ENCODE peak calls at places on chromosomes 7 and 10, in five cellular contexts. One of them, this sample, is unnamed.

GRCh38 chr7:149202831-149203231 is 7.5 kb downstream of the ZNF282 start:
- DNase-seq in AG04450: no peak
- DNase-seq in GM12865: no peak
- DNase-seq in lower lobe of right lung: no peak
- DNase-seq in tibial artery: no peak
- DNase-seq in this sample: no peak

GRCh38 chr10:86536294-86536861 is 14.8 kb upstream of the WAPL start:
- DNase-seq in tibial artery: no peak
- DNase-seq in lower lobe of right lung: no peak
- DNase-seq in AG04450: no peak
- DNase-seq in GM12865: peak; percentile 19
- DNase-seq in this sample: no peak

GRCh38 chr10:33116293-33116697 is 158.3 kb upstream of the ITGB1 start:
- DNase-seq in tibial artery: peak; percentile 38
- DNase-seq in AG04450: no peak
- DNase-seq in GM12865: peak; percentile 43
- DNase-seq in lower lobe of right lung: no peak
- DNase-seq in this sample: no peak

GRCh38 chr7:26117142-26117807 is 34.7 kb upstream of the NFE2L3 start:
- DNase-seq in GM12865: peak; percentile 55
- DNase-seq in tibial artery: no peak
- DNase-seq in lower lobe of right lung: no peak
- DNase-seq in AG04450: no peak
- DNase-seq in this sample: no peak

GRCh38 chr7:11830582-11831382 is 1.2 kb downstream of the THSD7A start:
- DNase-seq in GM12865: no peak
- DNase-seq in lower lobe of right lung: no peak
- DNase-seq in tibial artery: no peak
- DNase-seq in AG04450: no peak
- DNase-seq in this sample: no peak

GRCh38 chr7:106281127-106281526 is 3.7 kb downstream of the NAMPT start:
- DNase-seq in tibial artery: no peak
- DNase-seq in GM12865: no peak
- DNase-seq in lower lobe of right lung: no peak
- DNase-seq in AG04450: no peak
- DNase-seq in this sample: no peak

GRCh38 chr7:74371381-74372059 is 82.2 kb upstream of the GTF2IRD1 start:
- DNase-seq in AG04450: no peak
- DNase-seq in GM12865: peak; percentile 50
- DNase-seq in tibial artery: no peak
- DNase-seq in lower lobe of right lung: no peak
- DNase-seq in this sample: no peak

GRCh38 chr10:6473901-6474370 is 106.1 kb downstream of the PRKCQ start:
- DNase-seq in AG04450: no peak
- DNase-seq in tibial artery: no peak
- DNase-seq in lower lobe of right lung: no peak
- DNase-seq in GM12865: peak; percentile 48
- DNase-seq in this sample: peak; percentile 47

GRCh38 chr10:117597216-117597615 is 54.7 kb downstream of the EMX2 start:
- DNase-seq in tibial artery: no peak
- DNase-seq in AG04450: no peak
- DNase-seq in GM12865: no peak
- DNase-seq in lower lobe of right lung: no peak
- DNase-seq in this sample: no peak

GRCh38 chr7:4174884-4175283 is 507.2 kb upstream of the FOXK1 start:
- DNase-seq in lower lobe of right lung: no peak
- DNase-seq in tibial artery: no peak
- DNase-seq in AG04450: no peak
- DNase-seq in GM12865: no peak
- DNase-seq in this sample: no peak

GRCh38 chr7:64528770-64529169 is 34.1 kb downstream of the ZNF680 start:
- DNase-seq in GM12865: no peak
- DNase-seq in tibial artery: no peak
- DNase-seq in AG04450: no peak
- DNase-seq in lower lobe of right lung: no peak
- DNase-seq in this sample: no peak

GRCh38 chr10:58839771-58840170 is 327.1 kb downstream of the BICC1 start:
- DNase-seq in lower lobe of right lung: no peak
- DNase-seq in tibial artery: no peak
- DNase-seq in AG04450: no peak
- DNase-seq in GM12865: no peak
- DNase-seq in this sample: no peak

GRCh38 chr10:97673736-97674525 is 13.1 kb downstream of the AVPI1 start:
- DNase-seq in lower lobe of right lung: no peak
- DNase-seq in GM12865: no peak
- DNase-seq in tibial artery: no peak
- DNase-seq in AG04450: no peak
- DNase-seq in this sample: peak; percentile 65

GRCh38 chr10:101301111-101301731 is 52.7 kb upstream of the BTRC start:
- DNase-seq in tibial artery: no peak
- DNase-seq in lower lobe of right lung: no peak
- DNase-seq in GM12865: peak; percentile 53
- DNase-seq in AG04450: peak; percentile 13
- DNase-seq in this sample: no peak
- TF ChIP-seq CTCF in tibial artery: no peak
- TF ChIP-seq CTCF in lower lobe of right lung: peak; percentile 19
- TF ChIP-seq CTCF in GM12865: peak; percentile 51
- TF ChIP-seq CTCF in AG04450: peak; percentile 60
- TF ChIP-seq CTCF in this sample: peak; percentile 28

GRCh38 chr7:112505495-112505894 is 24.7 kb downstream of the LSMEM1 start:
- DNase-seq in AG04450: no peak
- DNase-seq in lower lobe of right lung: no peak
- DNase-seq in tibial artery: no peak
- DNase-seq in GM12865: no peak
- DNase-seq in this sample: no peak
- TF ChIP-seq CTCF in AG04450: no peak
- TF ChIP-seq CTCF in lower lobe of right lung: no peak
- TF ChIP-seq CTCF in tibial artery: no peak
- TF ChIP-seq CTCF in GM12865: no peak
- TF ChIP-seq CTCF in this sample: no peak

DNA sequence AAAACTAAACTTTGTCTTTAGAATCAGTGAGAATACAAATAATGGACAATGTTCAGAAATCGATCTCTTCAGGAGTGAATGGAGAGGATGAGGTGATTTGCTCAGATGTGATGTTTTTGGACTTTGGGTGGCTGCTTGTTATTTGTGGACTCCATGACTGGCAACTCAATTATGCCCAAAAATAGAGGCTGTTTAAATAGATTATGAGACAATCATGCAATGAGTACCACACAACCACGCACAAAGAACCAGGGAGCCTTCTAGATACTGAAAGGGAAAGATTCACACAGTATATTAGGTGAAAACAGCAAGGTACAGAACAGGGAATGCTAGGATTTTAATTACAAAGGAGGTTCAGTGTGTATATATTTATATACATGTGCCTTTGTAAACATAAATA is 141.3 kb upstream of the ANK3 start:
- DNase-seq in tibial artery: no peak
- DNase-seq in lower lobe of right lung: no peak
- DNase-seq in AG04450: no peak
- DNase-seq in GM12865: no peak
- DNase-seq in this sample: no peak
- TF ChIP-seq CTCF in tibial artery: no peak
- TF ChIP-seq CTCF in lower lobe of right lung: no peak
- TF ChIP-seq CTCF in AG04450: no peak
- TF ChIP-seq CTCF in GM12865: no peak
- TF ChIP-seq CTCF in this sample: no peak

DNA sequence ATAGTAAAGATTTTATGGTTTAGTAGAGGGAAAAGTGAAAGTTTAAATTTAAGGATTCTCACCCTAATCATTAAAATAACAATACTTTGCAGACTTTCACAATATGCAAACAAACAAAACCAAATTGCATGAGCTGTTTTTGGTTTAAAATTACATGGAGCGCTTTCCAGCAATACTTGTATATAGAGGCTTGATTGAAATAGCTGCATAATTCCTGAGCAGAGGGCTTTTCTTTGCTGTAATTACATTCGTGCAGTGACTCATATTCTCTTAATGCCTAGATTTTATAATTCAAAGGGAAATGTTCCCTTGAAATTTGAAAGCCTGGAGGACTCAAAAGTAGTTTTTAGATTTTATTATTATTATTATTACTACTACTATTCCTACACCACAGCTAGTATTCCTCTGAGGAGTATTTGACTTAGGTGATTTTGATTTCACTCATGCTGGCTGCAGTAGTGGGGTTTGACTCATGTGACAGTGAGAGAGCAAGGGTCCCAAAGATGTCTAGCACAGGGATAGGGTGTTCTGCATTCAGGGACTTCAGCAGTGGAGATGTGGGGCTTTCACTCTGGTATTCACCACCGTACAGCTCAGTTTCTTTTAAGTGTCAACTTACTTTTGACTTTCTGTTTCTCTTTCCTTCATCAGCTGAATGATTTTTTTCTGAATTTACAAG is 138.1 kb downstream of the ADAM22 start:
- DNase-seq in AG04450: no peak
- DNase-seq in GM12865: peak; percentile 57
- DNase-seq in tibial artery: no peak
- DNase-seq in lower lobe of right lung: no peak
- DNase-seq in this sample: no peak
- TF ChIP-seq CTCF in AG04450: no peak
- TF ChIP-seq CTCF in GM12865: no peak
- TF ChIP-seq CTCF in tibial artery: no peak
- TF ChIP-seq CTCF in lower lobe of right lung: no peak
- TF ChIP-seq CTCF in this sample: no peak

DNA sequence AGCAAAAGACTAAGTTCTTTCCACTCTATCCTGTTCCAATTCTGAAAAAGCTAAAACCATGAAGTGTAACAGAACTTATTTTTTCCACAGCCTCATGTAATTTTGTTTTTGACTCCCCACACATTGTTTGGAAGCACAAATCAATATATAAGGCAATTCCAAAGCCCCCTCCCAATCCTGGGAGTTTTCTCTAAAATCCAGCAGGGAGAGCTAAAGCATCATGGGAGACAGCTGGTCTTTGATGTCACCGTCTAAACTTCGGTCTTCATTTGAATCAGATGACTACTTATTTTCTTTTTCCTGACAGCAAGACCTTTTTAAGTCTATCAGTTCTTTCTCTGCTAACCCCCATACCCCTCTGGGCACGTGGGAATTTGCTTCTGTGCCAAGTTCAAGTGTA is 33.3 kb upstream of the PON1 start:
- DNase-seq in AG04450: no peak
- DNase-seq in lower lobe of right lung: no peak
- DNase-seq in GM12865: no peak
- DNase-seq in tibial artery: no peak
- DNase-seq in this sample: no peak
- TF ChIP-seq CTCF in AG04450: peak; percentile 22
- TF ChIP-seq CTCF in lower lobe of right lung: peak; percentile 13
- TF ChIP-seq CTCF in GM12865: no peak
- TF ChIP-seq CTCF in tibial artery: no peak
- TF ChIP-seq CTCF in this sample: no peak

DNA sequence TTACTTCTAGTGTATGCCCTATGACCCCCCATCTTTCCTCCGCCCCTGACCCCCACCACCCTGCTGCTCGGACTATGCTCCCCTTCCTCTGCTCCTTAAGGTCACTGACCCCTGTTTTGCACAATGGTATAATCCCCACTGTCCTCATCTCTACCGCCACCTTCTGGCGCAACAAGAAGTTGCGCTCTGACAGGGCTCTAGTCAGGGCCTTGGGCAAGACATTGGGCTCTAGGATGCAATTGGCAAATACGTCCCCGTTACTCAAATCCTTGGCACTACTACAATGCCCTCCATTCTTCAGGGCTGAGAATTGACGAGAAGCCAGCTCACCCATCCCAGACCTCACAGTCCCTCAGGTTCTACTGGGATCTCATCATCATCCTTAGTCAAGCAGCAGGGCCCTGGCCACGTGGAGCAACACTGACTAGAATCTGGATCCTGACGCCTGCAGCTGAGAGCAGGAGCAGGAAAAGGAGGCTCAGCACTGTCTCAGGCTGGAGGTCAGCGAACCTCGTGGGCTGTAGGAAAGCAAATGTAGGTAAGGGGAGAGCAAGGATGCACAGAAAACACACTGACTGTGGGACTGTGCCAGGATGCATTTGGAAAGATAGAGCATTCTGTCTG is 10.6 kb downstream of the LRIT2 start:
- DNase-seq in tibial artery: no peak
- DNase-seq in lower lobe of right lung: no peak
- DNase-seq in AG04450: no peak
- DNase-seq in GM12865: peak; percentile 73
- DNase-seq in this sample: no peak
- TF ChIP-seq CTCF in tibial artery: no peak
- TF ChIP-seq CTCF in lower lobe of right lung: peak; percentile 23
- TF ChIP-seq CTCF in AG04450: peak; percentile 18
- TF ChIP-seq CTCF in GM12865: peak; percentile 75
- TF ChIP-seq CTCF in this sample: peak; percentile 66

DNA sequence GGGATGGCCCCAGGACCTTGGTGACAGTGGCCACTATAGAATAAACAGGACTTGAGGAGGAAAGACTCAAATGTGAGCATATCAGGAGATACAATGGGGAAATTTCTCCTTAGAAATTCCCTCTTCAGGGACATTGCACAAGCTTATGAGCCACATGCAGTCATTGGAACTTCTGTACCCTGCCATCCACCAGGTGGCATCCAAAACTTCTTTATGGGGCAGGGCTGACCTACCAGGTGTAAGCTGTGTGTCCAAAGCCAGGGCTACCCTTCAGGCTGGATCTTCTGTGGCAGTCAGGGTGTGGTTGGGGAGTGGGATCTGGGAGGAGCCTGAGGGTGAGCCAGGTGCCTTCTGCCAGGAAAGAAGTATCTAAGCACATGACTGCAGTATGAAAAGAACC is 36.6 kb upstream of the LRRC18 start:
- DNase-seq in tibial artery: no peak
- DNase-seq in AG04450: no peak
- DNase-seq in lower lobe of right lung: no peak
- DNase-seq in GM12865: peak; percentile 18
- DNase-seq in this sample: peak; percentile 24
- TF ChIP-seq CTCF in tibial artery: peak; percentile 16
- TF ChIP-seq CTCF in AG04450: peak; percentile 23
- TF ChIP-seq CTCF in lower lobe of right lung: peak; percentile 26
- TF ChIP-seq CTCF in GM12865: no peak
- TF ChIP-seq CTCF in this sample: no peak

DNA sequence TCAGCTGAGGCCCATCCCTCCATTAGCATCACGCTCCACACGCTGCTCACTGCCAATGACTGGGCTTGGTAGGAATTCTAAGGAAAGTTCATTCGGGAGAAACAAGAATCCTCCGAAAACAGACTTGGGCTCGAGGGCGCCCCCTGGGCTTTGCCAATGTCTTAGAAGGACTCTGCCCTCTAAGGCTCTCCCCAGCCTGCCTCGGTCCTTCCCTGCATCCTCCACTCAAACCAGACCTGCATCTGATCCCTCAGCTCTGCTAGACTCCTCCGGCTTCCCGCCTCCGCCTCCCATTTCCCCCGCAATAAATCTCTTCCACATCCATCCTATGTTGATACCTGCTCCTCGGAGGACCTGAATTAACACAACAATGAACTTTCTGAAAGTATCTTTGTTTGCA is 177.6 kb downstream of the PLPP4 start:
- DNase-seq in tibial artery: no peak
- DNase-seq in GM12865: no peak
- DNase-seq in AG04450: no peak
- DNase-seq in lower lobe of right lung: no peak
- DNase-seq in this sample: no peak
- TF ChIP-seq CTCF in tibial artery: no peak
- TF ChIP-seq CTCF in GM12865: peak; percentile 44
- TF ChIP-seq CTCF in AG04450: no peak
- TF ChIP-seq CTCF in lower lobe of right lung: no peak
- TF ChIP-seq CTCF in this sample: no peak

GRCh38 chr7:153942036-153942435 is 110.2 kb upstream of the DPP6 start:
- DNase-seq in lower lobe of right lung: no peak
- DNase-seq in AG04450: no peak
- DNase-seq in GM12865: no peak
- DNase-seq in tibial artery: no peak
- DNase-seq in this sample: no peak
- TF ChIP-seq CTCF in lower lobe of right lung: no peak
- TF ChIP-seq CTCF in AG04450: no peak
- TF ChIP-seq CTCF in GM12865: no peak
- TF ChIP-seq CTCF in tibial artery: no peak
- TF ChIP-seq CTCF in this sample: no peak

This sample was measured in CD14-positive monocyte.